ENCODE peak calls at places on chromosomes 1 and 21, in six cellular contexts. S is A549, L is HepG2, W is GM12878, D is K562, Y is endothelial cell of umbilical vein. U is an unnamed sample.

GRCh38 chr1:1306070-1306660 is 1.6 kb downstream of the ACAP3 start:
- DNase-seq in Y (no peak), S (no peak), D (peak; percentile 80), L (peak; percentile 60), W (no peak), U (peak; percentile 66)

GRCh38 chr1:45679123-45679522 is 7.2 kb downstream of the GPBP1L1 start:
- DNase-seq in W (no peak), Y (peak; percentile 80), S (no peak), L (no peak), D (no peak), U (no peak)

GRCh38 chr1:103461171-103462105 is 64.1 kb upstream of the RNPC3 start:
- DNase-seq in Y (peak; percentile 18), W (no peak), S (peak; percentile 4), D (peak; percentile 5), L (no peak), U (peak; percentile 24)

GRCh38 chr1:5945445-5945844 is 46.8 kb downstream of the NPHP4 start:
- DNase-seq in S (no peak), Y (no peak), W (no peak), D (no peak), L (no peak), U (no peak)

GRCh38 chr1:9823943-9824701 is at the start of gene CLSTN1:
- DNase-seq in L (peak; percentile 58), S (peak; percentile 75), W (peak; percentile 9), Y (peak; percentile 80), D (peak; percentile 92), U (peak; percentile 87)

GRCh38 chr1:196415978-196416377 is 192.3 kb downstream of the KCNT2 start:
- DNase-seq in S (no peak), L (no peak), D (no peak), Y (no peak), W (no peak), U (no peak)

GRCh38 chr1:22533244-22533643 is 30.0 kb upstream of the EPHA8 start:
- DNase-seq in L (no peak), D (no peak), S (no peak), W (no peak), Y (no peak), U (no peak)

GRCh38 chr1:33273961-33274371 is 17.7 kb downstream of the ZNF362 start:
- DNase-seq in Y (no peak), L (no peak), W (no peak), S (no peak), D (no peak), U (no peak)

GRCh38 chr1:219746141-219746540 is 133.2 kb upstream of the ZC3H11B start:
- DNase-seq in L (no peak), S (no peak), Y (no peak), W (no peak), D (peak; percentile 8), U (no peak)

GRCh38 chr1:115447672-115448071 is 109.6 kb upstream of the NGF start:
- DNase-seq in D (no peak), S (no peak), W (no peak), L (no peak), Y (no peak), U (no peak)

GRCh38 chr1:41378999-41379740 is 17.9 kb downstream of the FOXO6 start:
- DNase-seq in W (no peak), S (no peak), L (no peak), D (no peak), Y (no peak), U (no peak)

GRCh38 chr1:97796716-97797115 is 124.1 kb downstream of the DPYD start:
- DNase-seq in L (no peak), D (no peak), S (no peak), W (no peak), Y (peak; percentile 89), U (no peak)

GRCh38 chr1:212584092-212584886 is 24.3 kb upstream of the ATF3 start:
- DNase-seq in L (no peak), W (no peak), D (no peak), Y (no peak), S (no peak), U (no peak)

GRCh38 chr1:178973671-178974091 is 52.0 kb upstream of the FAM20B start:
- DNase-seq in W (peak; percentile 19), L (no peak), Y (no peak), S (no peak), D (no peak), U (no peak)

GRCh38 chr1:184404727-184405027 is 17.8 kb downstream of the C1orf21 start:
- DNase-seq in Y (no peak), D (no peak), L (no peak), W (no peak), S (no peak), U (no peak)

GRCh38 chr1:56404561-56405030 is 174.8 kb downstream of the PLPP3 start:
- DNase-seq in Y (no peak), D (no peak), L (no peak), S (no peak), W (no peak), U (peak; percentile 29)

GRCh38 chr1:153963850-153964331 is 554 bp upstream of the SLC39A1 start:
- DNase-seq in D (peak; percentile 71), S (peak; percentile 59), W (no peak), L (peak; percentile 52), Y (no peak), U (no peak)

GRCh38 chr1:86753700-86754099 is 49.3 kb downstream of the SH3GLB1 start:
- DNase-seq in D (peak; percentile 36), W (no peak), S (no peak), L (peak; percentile 67), Y (peak; percentile 28), U (peak; percentile 37)

GRCh38 chr1:93750946-93751345 is 69.3 kb upstream of the BCAR3 start:
- DNase-seq in Y (no peak), L (no peak), W (no peak), D (no peak), S (no peak), U (no peak)

GRCh38 chr1:27290586-27290985 is 31.4 kb upstream of the TMEM222 start:
- DNase-seq in W (no peak), L (no peak), Y (no peak), D (no peak), S (no peak), U (no peak)

GRCh38 chr21:34545079-34545884 is 33.3 kb upstream of the KCNE1 start:
- DNase-seq in S (peak; percentile 7), Y (peak; percentile 39), L (peak; percentile 62), W (peak; percentile 86), D (peak; percentile 15), U (peak; percentile 87)

GRCh38 chr1:204155881-204156280 is 4.0 kb upstream of the ETNK2 start:
- DNase-seq in Y (no peak), W (no peak), D (no peak), S (no peak), L (no peak), U (no peak)
- TF ChIP-seq MYC in Y (no peak), W (no peak), D (no peak), S (no peak), L (no peak), U (no peak)

DNA sequence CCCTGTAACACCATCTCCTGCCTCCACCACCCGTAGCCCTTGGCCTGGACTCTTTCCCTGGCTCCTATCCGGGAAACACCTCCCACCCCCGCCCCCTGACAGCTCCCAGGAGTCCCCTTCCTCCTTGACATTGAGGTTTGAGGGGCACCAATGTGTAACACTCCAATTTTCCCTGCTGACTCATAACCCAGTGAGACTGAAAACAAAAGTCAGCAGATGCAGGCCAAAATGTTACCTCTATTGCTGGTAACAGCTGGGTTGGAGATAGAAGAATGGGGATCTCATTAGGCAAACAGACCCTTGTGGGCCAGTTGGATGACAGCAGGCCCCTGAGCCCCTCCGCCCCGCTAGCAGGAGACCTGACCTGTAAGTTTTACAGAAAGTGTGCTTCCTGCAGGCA is 237.2 kb downstream of the KAZN start:
- DNase-seq in S (no peak), Y (no peak), D (no peak), L (no peak), W (no peak), U (no peak)
- TF ChIP-seq MYC in S (no peak), Y (no peak), D (no peak), L (no peak), W (no peak), U (no peak)

GRCh38 chr1:155195201-155196102 is 12.2 kb downstream of the THBS3 start:
- DNase-seq in Y (no peak), L (no peak), D (no peak), W (no peak), S (peak; percentile 48), U (no peak)
- TF ChIP-seq MYC in Y (no peak), L (no peak), D (no peak), W (no peak), S (no peak), U (no peak)

GRCh38 chr21:28699186-28699585 is 293.5 kb downstream of the LTN1 start:
- DNase-seq in D (no peak), Y (no peak), L (no peak), S (no peak), W (no peak), U (no peak)

GRCh38 chr21:28699591-28700259 is 293.0 kb downstream of the LTN1 start:
- DNase-seq in Y (no peak), W (no peak), L (no peak), D (no peak), S (no peak), U (no peak)

GRCh38 chr21:28705616-28706015 is 287.1 kb downstream of the LTN1 start:
- DNase-seq in W (no peak), S (no peak), L (no peak), Y (no peak), D (no peak), U (no peak)

GRCh38 chr21:28704746-28705145 is 287.9 kb downstream of the LTN1 start:
- DNase-seq in Y (no peak), D (no peak), L (no peak), W (no peak), S (no peak), U (no peak)
- TF ChIP-seq MYC in Y (no peak), D (no peak), L (no peak), W (no peak), S (no peak), U (no peak)

GRCh38 chr1:79708646-79709237 is 702.2 kb upstream of the ADGRL4 start:
- DNase-seq in D (no peak), W (no peak), Y (no peak), S (no peak), L (no peak), U (no peak)
- TF ChIP-seq MYC in D (no peak), W (no peak), Y (no peak), S (no peak), L (no peak), U (no peak)

DNA sequence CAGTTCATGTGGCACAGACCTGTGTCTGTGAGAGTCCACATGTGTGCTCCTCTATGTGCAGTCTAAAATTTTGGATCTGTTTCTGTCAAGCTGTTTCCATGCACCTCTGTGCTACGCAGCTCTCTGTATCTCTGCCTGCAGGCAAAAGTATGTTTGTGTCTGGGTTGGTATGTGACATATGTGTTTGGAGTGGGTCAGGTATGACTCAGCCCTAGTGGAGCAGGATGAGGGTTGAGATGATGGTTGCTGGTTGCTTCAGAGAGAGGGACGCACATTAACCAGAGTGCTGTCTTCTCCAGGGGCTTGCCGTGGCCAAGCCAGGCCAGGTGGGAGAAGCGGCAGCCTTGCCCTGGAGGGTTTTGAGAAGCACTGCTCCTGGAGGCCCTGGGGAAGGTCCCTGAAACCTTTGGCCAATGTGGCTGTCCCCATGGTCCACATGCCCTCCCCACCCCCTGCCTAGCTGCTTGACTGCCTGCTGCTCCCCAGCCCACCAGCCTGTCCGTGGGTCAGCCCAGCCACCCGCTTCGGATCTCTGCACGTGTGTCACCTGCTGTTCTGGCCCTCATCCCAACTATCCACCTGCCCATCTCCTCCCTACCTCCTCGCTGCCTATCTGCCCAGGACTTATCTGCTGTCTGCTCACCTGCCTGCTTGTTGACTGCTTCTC is 4.1 kb upstream of the EVA1B start:
- DNase-seq in L (no peak), D (no peak), Y (no peak), S (no peak), W (no peak), U (peak; percentile 46)
- TF ChIP-seq MYC in L (no peak), D (no peak), Y (no peak), S (no peak), W (no peak), U (no peak)

U was measured in NB4.